ENCODE peak calls at places on chromosome 13, in five cellular contexts. K, D, S, R and B are unnamed samples.

GRCh38 chr13:78638216-78638615 is 20.7 kb downstream of the OBI1 start:
- DNase-seq in K (no peak), D (no peak), S (no peak), R (no peak), B (no peak)

GRCh38 chr13:51761638-51762350 is 42.2 kb downstream of the DHRS12 start:
- DNase-seq in K (no peak), D (no peak), S (no peak), R (no peak), B (no peak)

GRCh38 chr13:59691501-59692066 is 472.1 kb downstream of the DIAPH3 start:
- DNase-seq in K (no peak), D (no peak), S (no peak), R (no peak), B (no peak)

GRCh38 chr13:28658539-28658795 is 463 bp upstream of the POMP start:
- DNase-seq in K (no peak), D (no peak), S (no peak), R (peak; percentile 10), B (no peak)

GRCh38 chr13:46903748-46904147 is 6.9 kb upstream of the HTR2A start:
- DNase-seq in K (no peak), D (no peak), S (no peak), R (peak; percentile 21), B (no peak)

GRCh38 chr13:79799466-79799865 is 318.5 kb downstream of the NDFIP2 start:
- DNase-seq in K (no peak), D (no peak), S (no peak), R (peak; percentile 65), B (no peak)

GRCh38 chr13:37277435-37278144 is 172.1 kb upstream of the CSNK1A1L start:
- DNase-seq in K (no peak), D (no peak), S (no peak), R (no peak), B (no peak)

GRCh38 chr13:75393839-75394238 is 88.1 kb downstream of the TBC1D4 start:
- DNase-seq in K (no peak), D (no peak), S (no peak), R (no peak), B (no peak)

GRCh38 chr13:98180092-98180491 is 3.0 kb upstream of the RNF113B start:
- DNase-seq in K (no peak), D (no peak), S (no peak), R (no peak), B (no peak)

GRCh38 chr13:95784161-95784880 is 107.4 kb downstream of the DNAJC3 start:
- DNase-seq in K (no peak), D (no peak), S (no peak), R (no peak), B (no peak)

GRCh38 chr13:91162180-91162579 is 185.3 kb upstream of the MIR17HG start:
- DNase-seq in K (no peak), D (peak; percentile 67), S (no peak), R (no peak), B (no peak)

GRCh38 chr13:43981091-43981490 is 101.4 kb downstream of the LACC1 start:
- DNase-seq in K (no peak), D (no peak), S (no peak), R (no peak), B (no peak)

GRCh38 chr13:61040180-61040579 is 375.5 kb downstream of the PCDH20 start:
- DNase-seq in K (no peak), D (no peak), S (no peak), R (no peak), B (no peak)

GRCh38 chr13:77724092-77724491 is 26.6 kb downstream of the SLAIN1 start:
- DNase-seq in K (no peak), D (no peak), S (no peak), R (no peak), B (no peak)

GRCh38 chr13:53953205-53953604 is 924.6 kb downstream of the OLFM4 start:
- DNase-seq in K (no peak), D (no peak), S (no peak), R (no peak), B (no peak)

GRCh38 chr13:57627663-57628062 is 3.9 kb upstream of the PCDH17 start:
- DNase-seq in K (no peak), D (peak; percentile 43), S (no peak), R (no peak), B (no peak)

GRCh38 chr13:27289016-27289665 is 18.5 kb downstream of the RASL11A start:
- DNase-seq in K (no peak), D (no peak), S (no peak), R (no peak), B (no peak)

GRCh38 chr13:89465366-89465765 is 1794.2 kb downstream of the SLITRK5 start:
- DNase-seq in K (no peak), D (no peak), S (no peak), R (no peak), B (no peak)

GRCh38 chr13:101977475-101977874 is 424.4 kb downstream of the FGF14 start:
- DNase-seq in K (no peak), D (no peak), S (no peak), R (no peak), B (no peak)

GRCh38 chr13:22758245-22758644 is 422.5 kb upstream of the SGCG start:
- DNase-seq in K (no peak), D (no peak), S (no peak), R (no peak), B (no peak)

DNA sequence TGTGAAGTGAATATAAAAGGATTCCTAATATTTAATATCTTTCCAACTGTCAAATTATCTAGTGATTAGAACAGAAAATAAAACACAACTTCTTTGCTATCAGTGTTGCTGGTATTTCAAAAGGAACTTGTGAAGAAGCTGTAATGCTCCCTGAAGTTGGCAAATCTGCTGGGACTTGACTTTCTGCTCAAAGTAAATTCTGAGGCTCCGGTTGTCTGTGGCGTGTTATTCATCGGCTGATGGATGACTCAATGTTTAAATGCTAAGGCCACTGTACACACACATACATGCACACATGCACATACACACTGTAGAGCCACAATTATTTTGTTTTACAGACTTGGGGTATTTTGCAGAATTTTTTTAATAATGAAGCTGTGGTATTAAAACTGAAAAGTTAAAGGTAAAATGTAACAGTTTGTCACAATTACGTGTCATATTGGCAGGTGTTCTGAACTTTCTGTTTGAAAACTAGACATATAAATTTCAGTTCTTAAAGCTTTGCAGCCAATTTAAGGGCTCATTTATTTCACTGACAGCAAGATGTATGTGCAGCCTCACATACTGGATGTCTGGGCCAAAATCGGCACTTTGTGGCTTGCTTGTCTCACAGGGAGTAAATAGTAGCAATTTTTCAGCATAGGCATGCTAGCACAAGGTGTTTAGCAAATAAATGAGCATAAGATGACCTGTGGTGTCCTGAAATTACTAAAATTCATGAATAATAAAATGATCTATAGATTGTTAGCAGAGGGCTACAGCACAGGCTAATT is 1691.7 kb upstream of the PCDH20 start:
- DNase-seq in K (no peak), D (no peak), S (no peak), R (no peak), B (no peak)
- H3K4me3 ChIP-seq in K (no peak overlapping the region), D (no peak overlapping the region), S (no peak overlapping the region), R (no peak overlapping the region), B (no peak overlapping the region)

GRCh38 chr13:20431080-20431479 is 94.6 kb downstream of the CRYL1 start:
- DNase-seq in K (no peak), D (no peak), S (no peak), R (no peak), B (no peak)

GRCh38 chr13:20428666-20429644 is 96.7 kb downstream of the CRYL1 start:
- DNase-seq in K (no peak), D (no peak), S (no peak), R (no peak), B (no peak)

GRCh38 chr13:20430296-20430695 is 95.4 kb downstream of the CRYL1 start:
- DNase-seq in K (no peak), D (no peak), S (no peak), R (no peak), B (no peak)

GRCh38 chr13:20431687-20432384 is 93.8 kb downstream of the CRYL1 start:
- DNase-seq in K (no peak), D (no peak), S (no peak), R (no peak), B (no peak)

GRCh38 chr13:20429682-20430081 is 96.0 kb downstream of the CRYL1 start:
- DNase-seq in K (no peak), D (no peak), S (no peak), R (no peak), B (no peak)
- H3K9me3 ChIP-seq in K (no peaks in the 10 kb centered on the region), D (no peaks in the 10 kb centered on the region), S (no peaks in the 10 kb centered on the region), R (no peaks in the 10 kb centered on the region), B (no peaks in the 10 kb centered on the region)

DNA sequence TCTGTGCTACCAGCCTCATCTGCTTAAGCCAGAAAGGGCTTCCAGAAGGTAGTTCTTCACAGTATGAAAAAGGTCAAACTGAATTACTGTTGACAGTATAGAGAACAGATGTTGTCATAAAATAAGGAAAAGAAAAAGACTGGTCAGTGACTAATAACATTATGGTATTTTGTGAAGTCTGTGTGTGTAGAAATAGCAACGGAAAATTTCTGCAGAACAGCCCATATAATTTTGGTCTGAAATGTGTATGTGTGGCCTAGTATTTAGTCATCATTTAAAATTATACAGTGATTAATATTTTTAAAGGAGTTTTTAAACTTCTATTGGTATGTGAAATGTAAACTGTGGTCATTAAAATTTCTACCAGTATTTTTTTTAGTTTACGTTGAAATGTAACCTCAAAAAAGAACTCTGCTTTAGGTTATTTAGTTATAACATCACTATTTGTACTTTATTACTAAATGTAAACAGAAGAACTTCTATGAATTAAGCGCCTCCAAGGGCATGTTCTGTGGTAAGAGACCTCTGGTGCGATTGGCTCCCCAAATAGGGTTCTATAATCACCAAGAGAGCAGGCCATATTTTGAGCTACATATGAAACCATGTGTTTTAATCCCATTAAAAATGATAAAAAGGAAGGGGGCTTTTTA is 3.3 kb upstream of the GPR183 start:
- DNase-seq in K (no peak), D (no peak), S (no peak), R (no peak), B (no peak)
- H3K4me3 ChIP-seq in K (no peak overlapping the region), D (no peak overlapping the region), S (no peak overlapping the region), R (no peak overlapping the region), B (no peak overlapping the region)

DNA sequence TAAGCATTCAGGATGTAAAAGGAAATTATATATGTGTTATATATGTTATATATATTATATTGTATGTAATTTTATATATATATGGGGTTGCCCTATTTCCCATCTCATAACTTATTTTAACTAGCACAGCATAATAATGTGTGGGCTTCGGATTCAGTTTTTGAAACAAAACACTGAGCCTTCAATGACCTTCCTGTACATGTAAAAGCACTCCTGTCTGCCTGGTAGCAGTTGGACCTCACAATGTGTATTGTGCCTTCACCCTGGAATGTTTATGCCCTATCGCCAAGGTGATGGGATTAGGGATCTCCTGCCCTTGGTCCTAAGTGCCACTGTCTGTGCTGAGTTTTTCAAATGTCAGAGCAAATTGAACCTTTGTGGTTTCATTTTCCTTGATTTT is 968.8 kb downstream of the TUBA3C start:
- DNase-seq in K (peak; percentile 51), D (no peak), S (no peak), R (no peak), B (no peak)
- H3K9me3 ChIP-seq in K (no peaks in the 10 kb centered on the region), D (peaks cover 3% of the 10 kb centered on the region), S (peaks cover 3% of the 10 kb centered on the region), R (no peaks in the 10 kb centered on the region), B (no peaks in the 10 kb centered on the region)

DNA sequence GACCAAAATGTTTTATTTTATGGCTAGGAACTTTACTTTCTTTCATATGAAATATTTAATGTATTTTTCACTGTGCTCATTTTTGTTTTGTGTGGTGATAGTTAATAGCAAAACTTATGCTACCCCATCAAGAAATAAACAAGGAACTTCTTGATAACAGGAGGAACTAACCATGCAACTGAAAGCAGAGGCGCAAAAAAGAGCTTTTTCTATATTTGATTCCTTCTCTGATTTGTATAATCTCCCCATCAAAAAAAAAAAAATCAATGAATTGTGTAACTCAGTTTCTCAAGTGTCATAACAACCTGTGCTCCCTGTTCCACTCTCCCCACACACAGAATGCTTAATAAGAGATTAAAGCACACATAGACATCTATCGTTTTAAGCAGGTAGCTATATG is 67.3 kb upstream of the MED4 start:
- DNase-seq in K (no peak), D (no peak), S (no peak), R (no peak), B (no peak)
- H3K4me3 ChIP-seq in K (no peak overlapping the region), D (no peak overlapping the region), S (no peak overlapping the region), R (no peak overlapping the region), B (no peak overlapping the region)

GRCh38 chr13:112150352-112150751 is 83.4 kb downstream of the SOX1 start:
- DNase-seq in K (peak; percentile 78), D (no peak), S (no peak), R (no peak), B (no peak)
- H3K9me3 ChIP-seq in K (no peaks in the 10 kb centered on the region), D (no peaks in the 10 kb centered on the region), S (no peaks in the 10 kb centered on the region), R (no peaks in the 10 kb centered on the region), B (no peaks in the 10 kb centered on the region)